ENCODE peak calls at places on chromosomes 12 and 14, in five cellular contexts. V, X, M, E and Q are unnamed samples.

GRCh38 chr12:100106861-100107260 is 35.8 kb downstream of the BLTP3B start:
- DNase-seq in X (no peak), M (no peak), V (no peak), E (no peak), Q (no peak)

GRCh38 chr14:33717866-33718265 is 233.0 kb downstream of the EGLN3 start:
- DNase-seq in E (no peak), M (no peak), V (no peak), X (no peak), Q (no peak)

GRCh38 chr12:15644700-15645099 is 144.5 kb downstream of the EPS8 start:
- DNase-seq in M (no peak), V (peak), X (no peak), E (no peak), Q (peak)

GRCh38 chr14:76762617-76763361 is 1.5 kb downstream of the VASH1 start:
- DNase-seq in X (peak), V (no peak), M (no peak), E (no peak), Q (no peak)

GRCh38 chr14:104927432-104927816 is 2.7 kb downstream of the PLD4 start:
- DNase-seq in X (no peak), M (no peak), V (no peak), E (no peak), Q (no peak)

GRCh38 chr12:10849425-10849878 is at the start of gene PRR4:
- DNase-seq in V (no peak), X (no peak), E (no peak), M (no peak), Q (peak)

GRCh38 chr12:85405781-85406522 is 125.9 kb downstream of the ALX1 start:
- DNase-seq in E (no peak), X (no peak), V (peak), M (no peak), Q (peak)

GRCh38 chr12:121139301-121139700 is 6.6 kb downstream of the P2RX7 start:
- DNase-seq in M (no peak), X (no peak), E (no peak), V (no peak), Q (no peak)

GRCh38 chr12:19726592-19726991 is 287.3 kb downstream of the AEBP2 start:
- DNase-seq in M (no peak), X (no peak), E (no peak), V (no peak), Q (no peak)

DNA sequence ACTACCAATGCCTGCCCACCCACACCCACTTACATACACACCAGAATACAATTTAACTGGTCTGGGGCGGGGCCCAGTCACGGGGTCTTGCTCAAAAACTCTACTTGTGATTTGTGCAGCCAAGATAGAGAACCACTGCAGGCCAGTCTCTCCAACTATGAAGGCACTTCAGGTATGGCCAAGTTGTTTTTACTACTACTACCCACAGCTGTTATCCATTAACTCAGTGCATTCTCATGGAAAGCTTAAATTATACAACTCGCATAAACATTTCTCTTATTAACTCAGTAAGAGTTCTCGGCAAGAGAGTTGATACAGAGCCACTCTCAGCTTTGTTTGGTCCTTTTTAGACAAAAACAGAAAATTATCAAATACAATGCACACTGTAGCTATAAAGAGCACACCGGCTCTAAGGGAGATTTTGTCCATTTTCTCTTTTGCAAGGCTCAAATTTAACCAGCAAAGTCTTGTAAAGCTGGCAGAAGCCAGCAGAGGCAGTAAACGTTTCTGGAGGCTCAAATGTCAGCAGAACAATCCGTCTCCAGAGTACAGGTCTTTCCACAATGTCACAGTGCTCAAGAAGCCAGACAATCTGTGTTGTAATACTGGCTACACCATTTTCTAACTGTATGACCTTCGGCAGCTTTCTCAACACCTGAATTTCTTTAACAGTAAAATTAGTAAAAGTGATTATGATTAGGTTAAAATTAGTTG is 85.9 kb downstream of the PTGER2 start:
- DNase-seq in M (peak), E (no peak), X (no peak), V (peak), Q (peak)
- TF ChIP-seq CTCF in M (peak), E (no peak), X (no peak), V (peak), Q (peak)

DNA sequence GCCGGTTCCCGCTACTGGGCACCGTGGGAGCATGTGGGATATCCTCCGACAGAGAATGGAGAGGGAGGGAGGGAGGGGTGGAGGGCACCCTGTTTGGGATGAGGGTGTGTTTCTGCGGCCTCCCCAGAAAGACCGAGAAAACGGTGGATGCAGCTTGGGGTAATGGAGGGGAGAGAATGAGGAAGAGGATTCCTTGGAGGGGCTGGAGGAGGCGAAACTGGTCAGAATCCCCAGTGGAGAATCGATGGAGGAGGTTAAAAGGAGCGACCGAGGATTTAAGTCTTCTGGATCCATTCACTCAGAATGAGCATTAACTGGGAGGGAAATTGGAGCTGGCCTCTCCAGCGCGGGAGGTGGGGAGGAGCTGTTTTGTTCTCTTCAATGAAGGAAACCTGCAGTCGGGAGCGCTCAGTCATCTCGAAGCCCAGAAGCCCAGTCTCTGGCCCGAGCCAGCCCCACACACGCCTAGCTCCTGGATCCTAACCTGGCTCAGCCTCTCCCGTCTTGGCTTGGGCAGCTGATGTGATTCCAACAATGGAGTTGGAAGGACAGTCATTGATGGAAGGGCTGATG is 583 bp downstream of the ARG2 start:
- DNase-seq in V (peak), E (peak), M (no peak), X (no peak), Q (peak)
- H3K4me3 ChIP-seq in V (peak), E (peak), M (peak), X (peak), Q (peak)

DNA sequence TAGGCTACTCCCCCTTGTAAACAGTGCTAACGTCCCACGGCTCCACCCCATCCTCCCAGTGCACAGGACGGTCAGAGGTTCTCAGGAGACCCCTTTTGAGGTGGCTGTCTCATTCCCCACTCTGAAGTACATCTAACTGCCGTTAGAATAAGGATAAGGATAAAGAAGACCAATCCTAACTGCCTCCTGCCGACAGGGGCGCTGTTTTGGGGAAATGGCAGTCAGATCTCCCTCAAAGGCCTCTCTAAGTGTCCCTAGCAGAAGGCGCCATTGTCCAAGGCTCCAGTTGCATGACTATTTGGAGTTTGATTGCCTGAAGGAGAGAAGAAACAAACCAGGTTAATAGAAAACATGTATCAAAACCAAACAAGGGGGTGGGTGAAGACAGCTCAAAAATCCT is 29.1 kb upstream of the KLRB1 start:
- DNase-seq in E (no peak), V (no peak), X (no peak), M (no peak), Q (no peak)
- TF ChIP-seq CTCF in E (no peak), V (no peak), X (no peak), M (no peak), Q (peak)

GRCh38 chr12:94404854-94405253 is 54.8 kb downstream of the CEP83 start:
- DNase-seq in M (no peak), E (no peak), V (no peak), X (no peak), Q (peak)
- H3K4me3 ChIP-seq in M (no peak), E (no peak), V (no peak), X (no peak), Q (no peak)

GRCh38 chr12:111505601-111506036 is 93.5 kb downstream of the ATXN2 start:
- DNase-seq in X (no peak), V (no peak), E (no peak), M (no peak), Q (no peak)
- TF ChIP-seq CTCF in X (no peak), V (no peak), E (no peak), M (no peak), Q (no peak)

GRCh38 chr12:6769003-6769389 is 2.8 kb downstream of the PTMS start:
- DNase-seq in M (no peak), X (no peak), V (peak), E (no peak), Q (peak)
- H3K4me3 ChIP-seq in M (peak), X (peak), V (no peak), E (no peak), Q (peak)